ENCODE peak calls at places on chromosome 19, in four cellular contexts. P, H, I and B are unnamed samples.

GRCh38 chr19:39110263-39110967 is 15.2 kb upstream of the PAK4 start:
- DNase-seq in P (no peak), I (peak), H (peak), B (no peak)

GRCh38 chr19:2494084-2494446 is 18.1 kb downstream of the GADD45B start:
- DNase-seq in I (no peak), H (peak), P (no peak), B (no peak)

GRCh38 chr19:16073481-16073880 is 2.8 kb upstream of the TPM4 start:
- DNase-seq in P (no peak), I (no peak), H (no peak), B (no peak)

GRCh38 chr19:6204212-6204611 is 68.7 kb downstream of the ACSBG2 start:
- DNase-seq in I (no peak), P (no peak), H (no peak), B (no peak)

GRCh38 chr19:55603581-55604292 is 1.7 kb upstream of the ZNF865 start:
- DNase-seq in I (no peak), P (no peak), H (no peak), B (no peak)

GRCh38 chr19:1104452-1105216 is 840 bp downstream of the GPX4 start:
- DNase-seq in P (no peak), H (peak), I (peak), B (no peak)

GRCh38 chr19:7921302-7921954 is 1.3 kb downstream of the SNAPC2 start:
- DNase-seq in I (no peak), P (no peak), H (no peak), B (no peak)

GRCh38 chr19:16525751-16526481 is 16.3 kb downstream of the CHERP start:
- DNase-seq in H (no peak), P (no peak), I (no peak), B (no peak)

GRCh38 chr19:16266586-16266942 is 58.1 kb upstream of the KLF2 start:
- DNase-seq in P (no peak), H (no peak), I (no peak), B (no peak)

GRCh38 chr19:52542984-52543664 is 15.7 kb downstream of the ZNF808 start:
- DNase-seq in H (peak), I (no peak), P (no peak), B (no peak)

GRCh38 chr19:1279261-1279660 is 3.9 kb downstream of the FAM174C start:
- DNase-seq in P (no peak), H (no peak), I (no peak), B (no peak)

GRCh38 chr19:17027428-17027816 is 812 bp upstream of the CPAMD8 start:
- DNase-seq in I (no peak), H (no peak), P (no peak), B (no peak)

GRCh38 chr19:56639217-56639616 is 3.7 kb upstream of the SMIM17 start:
- DNase-seq in H (no peak), P (no peak), I (no peak), B (peak)

GRCh38 chr19:41868989-41869300 is 8.1 kb upstream of the CD79A start:
- DNase-seq in P (no peak), H (no peak), I (no peak), B (no peak)

GRCh38 chr19:7605490-7606222 is 10.0 kb downstream of the CAMSAP3 start:
- DNase-seq in H (peak), I (no peak), P (no peak), B (no peak)

GRCh38 chr19:8373867-8374813 is 10.2 kb downstream of the ANGPTL4 start:
- DNase-seq in I (peak), P (no peak), H (no peak), B (no peak)

GRCh38 chr19:3266792-3267469 is 42.5 kb downstream of the CELF5 start:
- DNase-seq in P (no peak), I (no peak), H (no peak), B (no peak)

GRCh38 chr19:35271546-35271945 is 2.8 kb downstream of the USF2 start:
- DNase-seq in H (no peak), I (no peak), P (no peak), B (no peak)

GRCh38 chr19:16888629-16889371 is at the start of gene F2RL3:
- DNase-seq in H (peak), P (no peak), I (no peak), B (no peak)

GRCh38 chr19:54124393-54124792 is 8.8 kb downstream of the PRPF31 start:
- DNase-seq in H (no peak), I (no peak), P (no peak), B (no peak)

GRCh38 chr19:46624958-46625661 is at the start of gene PTGIR:
- DNase-seq in H (peak), I (no peak), P (no peak), B (peak)

GRCh38 chr19:21668072-21668471 is 99.3 kb downstream of the ZNF100 start:
- DNase-seq in P (no peak), H (no peak), I (no peak), B (no peak)

GRCh38 chr19:3518669-3519068 is 12.6 kb downstream of the FZR1 start:
- DNase-seq in P (no peak), I (no peak), H (no peak), B (no peak)

GRCh38 chr19:7849631-7850428 is 19.8 kb downstream of the EVI5L start:
- DNase-seq in I (no peak), P (no peak), H (no peak), B (no peak)

GRCh38 chr19:17869114-17869608 is 2.6 kb upstream of the SLC5A5 start:
- DNase-seq in H (no peak), P (no peak), I (no peak), B (no peak)

GRCh38 chr19:35641515-35642151 is at the start of gene ETV2:
- DNase-seq in I (no peak), P (no peak), H (peak), B (no peak)

GRCh38 chr19:18294467-18294864 is 13.0 kb upstream of the JUND start:
- DNase-seq in H (no peak), P (no peak), I (no peak), B (no peak)

GRCh38 chr19:16041571-16042386 is 34.5 kb upstream of the TPM4 start:
- DNase-seq in I (peak), P (peak), H (peak), B (peak)

GRCh38 chr19:30450101-30450500 is 77.9 kb downstream of the ZNF536 start:
- DNase-seq in H (no peak), I (peak), P (no peak), B (no peak)

GRCh38 chr19:48741222-48741999 is 1.0 kb upstream of the RASIP1 start:
- DNase-seq in H (peak), P (no peak), I (no peak), B (no peak)

GRCh38 chr19:29806098-29806866 is 5.5 kb upstream of the CCNE1 start:
- DNase-seq in I (no peak), P (no peak), H (peak), B (no peak)

GRCh38 chr19:1130801-1131717 is 27.3 kb downstream of the GPX4 start:
- DNase-seq in P (no peak), H (peak), I (no peak), B (no peak)

GRCh38 chr19:31863122-31863521 is 482.3 kb upstream of the ZNF507 start:
- DNase-seq in P (no peak), H (no peak), I (no peak), B (no peak)

GRCh38 chr19:19464339-19465098 is 50.8 kb downstream of the TSSK6 start:
- DNase-seq in I (peak), P (no peak), H (no peak), B (no peak)

GRCh38 chr19:40713939-40714338 is 2.7 kb downstream of the COQ8B start:
- DNase-seq in P (no peak), H (no peak), I (no peak), B (no peak)